ENCODE peak calls at places on chromosomes 2 and 18, in six cellular contexts. X is GM23338, B is H1, F is HepG2, T is K562, A is GM12878. E is an unnamed sample.

GRCh38 chr18:32351014-32351413 is 119.7 kb downstream of the GAREM1 start:
- DNase-seq in X (no peak), B (no peak), F (no peak), T (no peak), A (no peak), E (no peak)

GRCh38 chr2:145815933-145816332 is 1296.0 kb upstream of the ZEB2 start:
- DNase-seq in X (no peak), B (no peak), F (no peak), T (no peak), A (no peak), E (no peak)

GRCh38 chr2:101330253-101330921 is 21.9 kb upstream of the RNF149 start:
- DNase-seq in X (peak; percentile 80), B (no peak), F (peak; percentile 92), T (no peak), A (no peak), E (peak; percentile 57)

GRCh38 chr2:24838541-24838940 is 45.3 kb downstream of the CENPO start:
- DNase-seq in X (no peak), B (no peak), F (no peak), T (no peak), A (no peak), E (no peak)

GRCh38 chr2:43278683-43279220 is 52.3 kb upstream of the ZFP36L2 start:
- DNase-seq in X (no peak), B (no peak), F (no peak), T (no peak), A (no peak), E (no peak)

GRCh38 chr18:49021433-49022129 is 70.8 kb upstream of the SMAD7 start:
- DNase-seq in X (peak; percentile 92), B (peak; percentile 89), F (peak; percentile 82), T (peak; percentile 52), A (peak; percentile 15), E (peak; percentile 86)

GRCh38 chr18:50151876-50152275 is 43.1 kb downstream of the MYO5B start:
- DNase-seq in X (no peak), B (no peak), F (no peak), T (peak; percentile 5), A (no peak), E (no peak)

GRCh38 chr2:132936261-132936660 is 266.3 kb upstream of the LYPD1 start:
- DNase-seq in X (no peak), B (no peak), F (no peak), T (no peak), A (no peak), E (no peak)

GRCh38 chr18:666177-666576 is 8.7 kb downstream of the TYMS start:
- DNase-seq in X (peak; percentile 61), B (peak; percentile 67), F (no peak), T (peak; percentile 41), A (no peak), E (peak; percentile 55)

GRCh38 chr18:33870059-33870458 is 292.0 kb downstream of the ASXL3 start:
- DNase-seq in X (peak; percentile 6), B (no peak), F (no peak), T (no peak), A (no peak), E (no peak)
- TF ChIP-seq CREB1 in X (no peak), B (no peak), F (no peak), T (no peak), A (no peak), E (no peak)

GRCh38 chr2:30713698-30714097 is 93.5 kb downstream of the CAPN13 start:
- DNase-seq in X (no peak), B (no peak), F (no peak), T (no peak), A (no peak), E (no peak)
- TF ChIP-seq CREB1 in X (no peak), B (no peak), F (no peak), T (no peak), A (no peak), E (no peak)

DNA sequence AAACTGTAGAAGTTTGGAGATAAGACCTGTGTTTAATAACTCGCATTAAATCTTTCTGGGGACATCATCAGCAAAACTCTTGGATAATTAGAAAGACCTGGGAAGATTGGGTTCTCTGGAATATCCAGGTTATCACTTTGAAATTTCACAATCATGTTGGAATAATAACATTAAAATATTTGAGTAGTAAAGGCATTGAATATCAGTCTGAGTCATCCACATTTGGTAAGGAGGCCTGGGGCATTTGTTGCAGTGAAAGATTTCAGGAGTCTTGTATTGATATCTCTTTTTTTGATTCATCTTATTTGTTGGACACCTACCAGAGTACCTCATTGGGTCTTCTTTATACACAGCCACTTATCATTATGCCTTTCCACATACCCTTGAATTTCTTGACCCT is 95.9 kb downstream of the EPB41L5 start:
- DNase-seq in X (no peak), B (no peak), F (no peak), T (no peak), A (no peak), E (no peak)
- TF ChIP-seq CREB1 in X (no peak), B (no peak), F (no peak), T (no peak), A (no peak), E (no peak)

DNA sequence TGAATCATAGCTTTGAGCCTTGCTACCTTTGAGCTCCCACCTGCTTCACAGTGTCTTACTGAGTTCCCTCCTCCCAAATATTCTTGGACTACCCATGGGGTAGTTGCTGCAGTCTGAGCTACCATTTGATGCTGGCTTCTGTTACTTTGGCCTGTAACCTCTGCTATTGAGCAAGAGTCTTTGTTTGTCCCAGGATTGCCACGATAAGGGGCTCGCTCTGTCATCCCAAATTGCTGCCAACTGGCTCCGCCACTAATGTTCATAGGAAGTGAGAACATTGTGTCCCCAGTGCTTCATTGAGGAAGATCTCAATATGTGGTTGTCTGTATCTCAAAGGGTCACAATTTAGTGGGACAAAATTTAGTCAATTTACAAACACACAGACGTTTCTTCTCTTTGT is 103.8 kb downstream of the TRIM43 start:
- DNase-seq in X (no peak), B (no peak), F (no peak), T (no peak), A (no peak), E (no peak)
- TF ChIP-seq CREB1 in X (no peak), B (no peak), F (no peak), T (no peak), A (no peak), E (no peak)